ENCODE peak calls at places on chromosomes 7 and 10, in four cellular contexts. One of them, this sample, is unnamed.

GRCh38 chr7:117021960-117022359 is 68.7 kb downstream of the ST7 start:
- DNase-seq in HepG2: no peak
- DNase-seq in HCT116: no peak
- DNase-seq in SK-N-SH: no peak
- DNase-seq in this sample: no peak

GRCh38 chr7:9785211-9785610 is 1188.5 kb upstream of the PHF14 start:
- DNase-seq in SK-N-SH: no peak
- DNase-seq in HepG2: no peak
- DNase-seq in HCT116: no peak
- DNase-seq in this sample: no peak

GRCh38 chr10:30436688-30437038 is 2.7 kb downstream of the MAP3K8 start:
- DNase-seq in SK-N-SH: no peak
- DNase-seq in HepG2: no peak
- DNase-seq in HCT116: no peak
- DNase-seq in this sample: no peak

GRCh38 chr10:97336942-97337719 is 2.6 kb upstream of the FRAT2 start:
- DNase-seq in HCT116: no peak
- DNase-seq in SK-N-SH: no peak
- DNase-seq in HepG2: no peak
- DNase-seq in this sample: no peak

GRCh38 chr10:17951868-17952371 is at the start of gene SLC39A12:
- DNase-seq in HepG2: no peak
- DNase-seq in HCT116: no peak
- DNase-seq in SK-N-SH: no peak
- DNase-seq in this sample: no peak

GRCh38 chr7:91596287-91596686 is 284.2 kb downstream of the MTERF1 start:
- DNase-seq in SK-N-SH: no peak
- DNase-seq in HepG2: no peak
- DNase-seq in HCT116: no peak
- DNase-seq in this sample: no peak

GRCh38 chr10:114042895-114043531 is 653 bp upstream of the ADRB1 start:
- DNase-seq in HCT116: peak
- DNase-seq in SK-N-SH: peak
- DNase-seq in HepG2: no peak
- DNase-seq in this sample: no peak

GRCh38 chr7:7946486-7946885 is 22.1 kb upstream of the GLCCI1 start:
- DNase-seq in HCT116: no peak
- DNase-seq in HepG2: no peak
- DNase-seq in SK-N-SH: no peak
- DNase-seq in this sample: no peak

GRCh38 chr7:100024020-100024619 is 8.7 kb downstream of the ZKSCAN1 start:
- DNase-seq in SK-N-SH: no peak
- DNase-seq in HepG2: peak
- DNase-seq in HCT116: no peak
- DNase-seq in this sample: no peak

GRCh38 chr7:139909379-139910050 is 80.5 kb downstream of the TBXAS1 start:
- DNase-seq in HCT116: no peak
- DNase-seq in HepG2: no peak
- DNase-seq in SK-N-SH: no peak
- DNase-seq in this sample: no peak

GRCh38 chr10:65501259-65501658 is 1424.6 kb upstream of the LRRTM3 start:
- DNase-seq in HepG2: peak
- DNase-seq in SK-N-SH: no peak
- DNase-seq in HCT116: no peak
- DNase-seq in this sample: no peak

GRCh38 chr10:12795723-12796122 is 205.8 kb downstream of the CCDC3 start:
- DNase-seq in SK-N-SH: no peak
- DNase-seq in HCT116: no peak
- DNase-seq in HepG2: no peak
- DNase-seq in this sample: no peak

GRCh38 chr7:17640730-17641377 is 299.4 kb downstream of the SNX13 start:
- DNase-seq in HCT116: peak
- DNase-seq in HepG2: peak
- DNase-seq in SK-N-SH: peak
- DNase-seq in this sample: peak

GRCh38 chr7:95871078-95871848 is 98.9 kb downstream of the DYNC1I1 start:
- DNase-seq in HepG2: peak
- DNase-seq in SK-N-SH: peak
- DNase-seq in HCT116: peak
- DNase-seq in this sample: peak

GRCh38 chr10:21517983-21518628 is 7.4 kb downstream of the SKIDA1 start:
- DNase-seq in HCT116: no peak
- DNase-seq in SK-N-SH: no peak
- DNase-seq in HepG2: no peak
- DNase-seq in this sample: no peak

GRCh38 chr10:82986216-82986615 is 1111.2 kb downstream of the NRG3 start:
- DNase-seq in HCT116: no peak
- DNase-seq in SK-N-SH: no peak
- DNase-seq in HepG2: no peak
- DNase-seq in this sample: no peak

GRCh38 chr7:754531-755420 is 27.7 kb upstream of the PRKAR1B start:
- DNase-seq in HCT116: no peak
- DNase-seq in SK-N-SH: no peak
- DNase-seq in HepG2: no peak
- DNase-seq in this sample: no peak

GRCh38 chr7:1720325-1720724 is 50.2 kb downstream of the ELFN1 start:
- DNase-seq in HCT116: no peak
- DNase-seq in HepG2: no peak
- DNase-seq in SK-N-SH: no peak
- DNase-seq in this sample: no peak

GRCh38 chr7:134823400-134823799 is 44.0 kb downstream of the CALD1 start:
- DNase-seq in HCT116: no peak
- DNase-seq in HepG2: no peak
- DNase-seq in SK-N-SH: no peak
- DNase-seq in this sample: no peak

GRCh38 chr10:132281915-132282666 is 25.7 kb downstream of the STK32C start:
- DNase-seq in SK-N-SH: peak
- DNase-seq in HepG2: no peak
- DNase-seq in HCT116: no peak
- DNase-seq in this sample: no peak

GRCh38 chr7:148921189-148921588 is 37.1 kb upstream of the EZH2 start:
- DNase-seq in HCT116: no peak
- DNase-seq in HepG2: no peak
- DNase-seq in SK-N-SH: no peak
- DNase-seq in this sample: no peak

GRCh38 chr7:41912851-41913580 is 210.1 kb upstream of the INHBA start:
- DNase-seq in SK-N-SH: no peak
- DNase-seq in HepG2: no peak
- DNase-seq in HCT116: no peak
- DNase-seq in this sample: no peak

DNA sequence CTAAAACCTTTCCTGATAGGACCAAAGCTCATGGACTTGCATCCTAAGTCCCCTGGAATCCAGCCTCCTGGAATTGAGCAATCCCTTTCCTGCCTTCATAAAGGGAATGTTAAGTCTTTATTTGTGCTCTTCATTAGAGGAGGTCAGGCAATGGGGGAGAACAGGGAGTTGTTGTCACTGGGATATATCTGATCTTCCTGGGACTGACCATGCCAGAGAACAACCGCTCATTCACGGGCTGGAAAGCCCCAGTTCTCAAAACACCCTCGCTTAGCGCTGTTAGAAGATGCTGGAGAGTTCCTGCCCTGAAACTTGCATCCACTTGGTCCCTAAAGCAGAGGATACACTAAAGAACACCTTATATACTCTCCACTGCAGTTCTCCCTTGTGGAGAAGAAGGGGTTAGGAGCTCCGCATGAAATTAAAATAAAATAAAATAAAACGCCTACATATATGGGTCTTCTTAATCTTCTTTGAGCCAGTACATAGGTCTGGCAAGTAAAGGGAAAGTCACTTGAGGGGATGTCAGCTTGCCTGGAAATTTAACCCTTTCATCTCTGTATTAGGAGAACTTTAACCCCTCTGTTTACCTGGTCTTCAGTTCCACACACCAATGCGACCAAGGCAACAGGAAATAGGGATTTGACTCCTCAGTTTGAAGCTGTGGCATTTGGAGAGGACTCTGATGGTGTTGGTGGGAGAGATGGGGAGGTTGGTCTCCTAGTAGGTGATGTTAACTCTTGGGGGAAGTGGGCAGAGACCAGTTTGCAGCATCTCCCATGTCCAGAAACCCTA is 1.2 kb downstream of the SORCS1 start:
- DNase-seq in SK-N-SH: peak
- DNase-seq in HCT116: no peak
- DNase-seq in HepG2: peak
- DNase-seq in this sample: no peak
- TF ChIP-seq ZBTB33 in SK-N-SH: no peak
- TF ChIP-seq ZBTB33 in HCT116: no peak
- TF ChIP-seq ZBTB33 in HepG2: no peak
- TF ChIP-seq ZBTB33 in this sample: no peak

GRCh38 chr7:36943591-36944430 is 219.5 kb upstream of the AOAH start:
- DNase-seq in HepG2: no peak
- DNase-seq in SK-N-SH: no peak
- DNase-seq in HCT116: no peak
- DNase-seq in this sample: no peak
- TF ChIP-seq ZBTB33 in HepG2: no peak
- TF ChIP-seq ZBTB33 in SK-N-SH: no peak
- TF ChIP-seq ZBTB33 in HCT116: no peak
- TF ChIP-seq ZBTB33 in this sample: no peak

GRCh38 chr7:4166340-4166739 is 515.8 kb upstream of the FOXK1 start:
- DNase-seq in HepG2: no peak
- DNase-seq in SK-N-SH: no peak
- DNase-seq in HCT116: no peak
- DNase-seq in this sample: no peak

GRCh38 chr7:4163565-4164203 is 518.4 kb upstream of the FOXK1 start:
- DNase-seq in SK-N-SH: no peak
- DNase-seq in HepG2: no peak
- DNase-seq in HCT116: no peak
- DNase-seq in this sample: no peak

GRCh38 chr7:4162845-4163564 is 519.1 kb upstream of the FOXK1 start:
- DNase-seq in SK-N-SH: no peak
- DNase-seq in HCT116: no peak
- DNase-seq in HepG2: no peak
- DNase-seq in this sample: no peak

GRCh38 chr7:4166807-4167206 is 515.3 kb upstream of the FOXK1 start:
- DNase-seq in HepG2: no peak
- DNase-seq in SK-N-SH: no peak
- DNase-seq in HCT116: no peak
- DNase-seq in this sample: no peak

GRCh38 chr7:4164556-4164955 is 517.5 kb upstream of the FOXK1 start:
- DNase-seq in SK-N-SH: no peak
- DNase-seq in HepG2: peak
- DNase-seq in HCT116: no peak
- DNase-seq in this sample: no peak
- TF ChIP-seq ZBTB33 in SK-N-SH: no peak
- TF ChIP-seq ZBTB33 in HepG2: no peak
- TF ChIP-seq ZBTB33 in HCT116: no peak
- TF ChIP-seq ZBTB33 in this sample: no peak

GRCh38 chr7:155506854-155507337 is 39.5 kb downstream of the CNPY1 start:
- DNase-seq in HCT116: no peak
- DNase-seq in SK-N-SH: no peak
- DNase-seq in HepG2: no peak
- DNase-seq in this sample: peak
- TF ChIP-seq ZBTB33 in HCT116: no peak
- TF ChIP-seq ZBTB33 in SK-N-SH: no peak
- TF ChIP-seq ZBTB33 in HepG2: no peak
- TF ChIP-seq ZBTB33 in this sample: no peak

GRCh38 chr7:35038340-35038738 is 1.1 kb upstream of the DPY19L1 start:
- DNase-seq in HCT116: no peak
- DNase-seq in HepG2: no peak
- DNase-seq in SK-N-SH: no peak
- DNase-seq in this sample: no peak

GRCh38 chr7:35036361-35037171 is 719 bp downstream of the DPY19L1 start:
- DNase-seq in SK-N-SH: peak
- DNase-seq in HepG2: peak
- DNase-seq in HCT116: no peak
- DNase-seq in this sample: peak

GRCh38 chr7:35037211-35037525 is at the start of gene DPY19L1:
- DNase-seq in HCT116: no peak
- DNase-seq in SK-N-SH: no peak
- DNase-seq in HepG2: no peak
- DNase-seq in this sample: no peak

GRCh38 chr7:35039343-35039742 is 2.1 kb upstream of the DPY19L1 start:
- DNase-seq in HepG2: no peak
- DNase-seq in SK-N-SH: no peak
- DNase-seq in HCT116: no peak
- DNase-seq in this sample: no peak

GRCh38 chr7:35037526-35038339 is 448 bp upstream of the DPY19L1 start:
- DNase-seq in HCT116: peak
- DNase-seq in HepG2: peak
- DNase-seq in SK-N-SH: peak
- DNase-seq in this sample: peak
- TF ChIP-seq ZBTB33 in HCT116: peak
- TF ChIP-seq ZBTB33 in HepG2: no peak
- TF ChIP-seq ZBTB33 in SK-N-SH: no peak
- TF ChIP-seq ZBTB33 in this sample: peak

GRCh38 chr7:32167256-32167655 is 97.0 kb upstream of the PDE1C start:
- DNase-seq in HepG2: no peak
- DNase-seq in HCT116: no peak
- DNase-seq in SK-N-SH: no peak
- DNase-seq in this sample: no peak

GRCh38 chr7:32163911-32164310 is 93.7 kb upstream of the PDE1C start:
- DNase-seq in HCT116: no peak
- DNase-seq in HepG2: no peak
- DNase-seq in SK-N-SH: no peak
- DNase-seq in this sample: no peak

GRCh38 chr7:32164341-32164996 is 94.3 kb upstream of the PDE1C start:
- DNase-seq in SK-N-SH: peak
- DNase-seq in HepG2: peak
- DNase-seq in HCT116: peak
- DNase-seq in this sample: peak

GRCh38 chr7:32161708-32162107 is 91.5 kb upstream of the PDE1C start:
- DNase-seq in HepG2: no peak
- DNase-seq in SK-N-SH: no peak
- DNase-seq in HCT116: no peak
- DNase-seq in this sample: no peak

DNA sequence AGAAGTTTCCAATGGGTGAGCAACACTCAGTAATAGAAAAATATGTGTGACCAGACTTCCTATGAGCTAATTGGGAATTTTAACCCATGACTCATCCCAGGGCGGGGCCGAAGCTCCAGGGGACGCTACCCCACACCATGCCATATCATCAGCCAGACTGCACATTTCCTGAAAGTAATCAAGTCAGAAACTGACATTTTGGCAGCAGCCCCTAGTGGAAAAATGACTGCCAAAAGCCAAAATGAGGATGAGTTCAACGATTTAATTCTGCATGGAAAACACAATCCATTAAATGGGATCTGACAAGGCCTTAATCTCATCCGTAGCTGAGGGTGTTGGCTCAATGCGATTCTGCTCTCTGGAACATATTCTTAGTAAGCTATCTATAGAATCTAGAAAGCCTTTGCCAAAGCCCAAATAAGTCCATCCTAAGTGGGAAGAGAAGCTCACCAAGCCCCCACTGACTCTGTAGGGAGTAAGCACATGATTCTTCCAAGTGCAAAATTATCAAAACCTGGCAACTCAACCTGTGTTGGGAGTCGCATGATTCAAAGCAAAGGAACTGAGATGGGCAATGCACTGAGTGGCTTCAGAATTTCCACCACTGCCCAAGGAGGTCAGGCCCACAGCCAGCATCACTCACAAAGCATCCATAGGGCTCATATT is 93.1 kb upstream of the PDE1C start:
- DNase-seq in HCT116: no peak
- DNase-seq in SK-N-SH: peak
- DNase-seq in HepG2: no peak
- DNase-seq in this sample: peak
- TF ChIP-seq ZBTB33 in HCT116: no peak
- TF ChIP-seq ZBTB33 in SK-N-SH: peak
- TF ChIP-seq ZBTB33 in HepG2: no peak
- TF ChIP-seq ZBTB33 in this sample: no peak